ENCODE peak calls at places on chromosomes 3 and 15, in five cellular contexts. Q is H9; O is pons; F is stimulated activated naive B cell treated with anti-CD40 and anti-IgM and Interleukin-4, amounts not matched to agents 10 μg/mL and 1 μg/mL and 100 μg/mL, for 72 hours; R is effector memory CD8-positive, alpha-beta T cell. X is an unnamed sample.

GRCh38 chr3:172362583-172362982 is 85.7 kb downstream of the GHSR start:
- DNase-seq in Q (no peak), O (no peak), F (no peak), R (no peak), X (no peak)

GRCh38 chr3:10115326-10116137 is at the start of gene BRK1:
- DNase-seq in Q (peak; percentile 91), O (peak; percentile 97), F (peak; percentile 89), R (peak; percentile 86), X (peak; percentile 91)

GRCh38 chr3:107431048-107431297 is 53.7 kb downstream of the CCDC54 start:
- DNase-seq in Q (no peak), O (no peak), F (peak; percentile 13), R (peak; percentile 8), X (no peak)

GRCh38 chr3:66592061-66592875 is 91.4 kb upstream of the LRIG1 start:
- DNase-seq in Q (no peak), O (no peak), F (no peak), R (no peak), X (no peak)

GRCh38 chr3:21654662-21655061 is 96.3 kb downstream of the ZNF385D start:
- DNase-seq in Q (no peak), O (no peak), F (no peak), R (no peak), X (no peak)

GRCh38 chr3:194344012-194344411 is 7.1 kb downstream of the CPN2 start:
- DNase-seq in Q (peak; percentile 83), O (peak; percentile 41), F (no peak), R (peak; percentile 69), X (peak; percentile 43)

GRCh38 chr3:63521657-63522056 is 130.8 kb upstream of the SNTN start:
- DNase-seq in Q (no peak), O (peak; percentile 2), F (no peak), R (no peak), X (no peak)

GRCh38 chr3:100730524-100730923 is 21.2 kb downstream of the TFG start:
- DNase-seq in Q (no peak), O (no peak), F (no peak), R (no peak), X (no peak)

GRCh38 chr3:107662109-107662477 is 139.3 kb downstream of the BBX start:
- DNase-seq in Q (no peak), O (peak; percentile 56), F (no peak), R (no peak), X (no peak)

GRCh38 chr3:194328080-194328571 is 23.0 kb downstream of the CPN2 start:
- DNase-seq in Q (peak; percentile 35), O (no peak), F (no peak), R (peak; percentile 27), X (peak; percentile 23)

GRCh38 chr3:146165370-146165769 is 4.4 kb upstream of the PLOD2 start:
- DNase-seq in Q (no peak), O (no peak), F (no peak), R (no peak), X (no peak)

GRCh38 chr3:122987726-122988319 is 39.7 kb downstream of the SEMA5B start:
- DNase-seq in Q (no peak), O (no peak), F (no peak), R (no peak), X (no peak)

GRCh38 chr3:6108957-6109356 is 752.0 kb upstream of the GRM7 start:
- DNase-seq in Q (no peak), O (no peak), F (no peak), R (no peak), X (no peak)

GRCh38 chr3:179151474-179151873 is 3.3 kb downstream of the PIK3CA start:
- DNase-seq in Q (no peak), O (no peak), F (no peak), R (no peak), X (no peak)

GRCh38 chr3:104907507-104907906 is 459.2 kb upstream of the ALCAM start:
- DNase-seq in Q (no peak), O (no peak), F (no peak), R (no peak), X (no peak)

GRCh38 chr3:62892045-62892444 is 16.8 kb upstream of the CADPS start:
- DNase-seq in Q (no peak), O (no peak), F (no peak), R (no peak), X (no peak)

GRCh38 chr3:183654727-183655126 is 19.3 kb downstream of the KLHL24 start:
- DNase-seq in Q (no peak), O (no peak), F (no peak), R (no peak), X (no peak)

GRCh38 chr15:80668546-80669236 is 26.4 kb upstream of the ABHD17C start:
- DNase-seq in Q (no peak), O (no peak), F (no peak), R (no peak), X (no peak)

GRCh38 chr3:30443756-30444673 is 162.4 kb upstream of the TGFBR2 start:
- DNase-seq in Q (no peak), O (no peak), F (no peak), R (no peak), X (no peak)

GRCh38 chr3:134406331-134407246 is 32.3 kb upstream of the AMOTL2 start:
- DNase-seq in Q (peak; percentile 78), O (peak; percentile 85), F (no peak), R (no peak), X (no peak)

GRCh38 chr15:95162069-95162468 is 930.7 kb downstream of the MCTP2 start:
- DNase-seq in Q (no peak), O (no peak), F (no peak), R (no peak), X (no peak)

GRCh38 chr15:22873204-22873701 is 34.8 kb downstream of the NIPA2 start:
- DNase-seq in Q (peak; percentile 63), O (no peak), F (no peak), R (no peak), X (no peak)

GRCh38 chr3:119436977-119437376 is 26.4 kb downstream of the TMEM39A start:
- DNase-seq in Q (no peak), O (no peak), F (no peak), R (no peak), X (no peak)

GRCh38 chr3:32577621-32578556 is 7.2 kb upstream of the DYNC1LI1 start:
- DNase-seq in Q (no peak), O (peak; percentile 81), F (peak; percentile 76), R (no peak), X (no peak)

GRCh38 chr3:64932016-64932518 is 244.3 kb upstream of the ADAMTS9 start:
- DNase-seq in Q (no peak), O (no peak), F (no peak), R (no peak), X (no peak)

GRCh38 chr3:50658416-50658815 is 16.3 kb upstream of the DOCK3 start:
- DNase-seq in Q (no peak), O (no peak), F (no peak), R (no peak), X (no peak)

GRCh38 chr3:137204409-137204808 is 246.6 kb downstream of the IL20RB start:
- DNase-seq in Q (no peak), O (no peak), F (no peak), R (no peak), X (no peak)

GRCh38 chr15:70095387-70096214 is 2.1 kb downstream of the TLE3 start:
- DNase-seq in Q (peak; percentile 74), O (no peak), F (peak; percentile 32), R (peak; percentile 36), X (no peak)

GRCh38 chr3:115692887-115693524 is 69.7 kb downstream of the GAP43 start:
- DNase-seq in Q (peak; percentile 81), O (peak; percentile 85), F (peak; percentile 65), R (peak; percentile 57), X (peak; percentile 56)

GRCh38 chr3:158247288-158247687 is 137.4 kb downstream of the RSRC1 start:
- DNase-seq in Q (no peak), O (no peak), F (no peak), R (no peak), X (no peak)

GRCh38 chr3:133944181-133944580 is 48.5 kb upstream of the RAB6B start:
- DNase-seq in Q (no peak), O (no peak), F (no peak), R (no peak), X (no peak)

GRCh38 chr3:187044871-187045552 is 94.3 kb downstream of the RPL39L start:
- DNase-seq in Q (no peak), O (no peak), F (no peak), R (no peak), X (no peak)

X was measured in central memory CD4-positive, alpha-beta T cell.